ENCODE peak calls at places on chromosome 15, in ten cellular contexts. One of them, this sample, is unnamed.

GRCh38 chr15:95663156-95663831 is 667.2 kb upstream of the NR2F2 start:
- DNase-seq in kidney: no peak
- DNase-seq in WERI-Rb-1: no peak
- DNase-seq in dorsolateral prefrontal cortex: no peak
- DNase-seq in HCT116: no peak
- DNase-seq in fibroblast of mammary gland: peak
- DNase-seq in fibroblast of the aortic adventitia: peak
- DNase-seq in heart left ventricle: no peak
- DNase-seq in AG10803: peak
- DNase-seq in brain microvascular endothelial cell: peak
- DNase-seq in this sample: no peak

GRCh38 chr15:98292442-98293240 is 332.1 kb downstream of the ARRDC4 start:
- DNase-seq in brain microvascular endothelial cell: peak
- DNase-seq in fibroblast of mammary gland: peak
- DNase-seq in heart left ventricle: no peak
- DNase-seq in HCT116: peak
- DNase-seq in WERI-Rb-1: peak
- DNase-seq in fibroblast of the aortic adventitia: peak
- DNase-seq in dorsolateral prefrontal cortex: no peak
- DNase-seq in kidney: no peak
- DNase-seq in AG10803: peak
- DNase-seq in this sample: peak

GRCh38 chr15:77633134-77633912 is 611 bp upstream of the LINGO1 start:
- DNase-seq in fibroblast of mammary gland: peak
- DNase-seq in dorsolateral prefrontal cortex: peak
- DNase-seq in brain microvascular endothelial cell: peak
- DNase-seq in HCT116: peak
- DNase-seq in WERI-Rb-1: peak
- DNase-seq in fibroblast of the aortic adventitia: peak
- DNase-seq in AG10803: peak
- DNase-seq in heart left ventricle: peak
- DNase-seq in kidney: peak
- DNase-seq in this sample: peak

GRCh38 chr15:77466521-77466920 is 45.8 kb downstream of the HMG20A start:
- DNase-seq in heart left ventricle: no peak
- DNase-seq in fibroblast of the aortic adventitia: no peak
- DNase-seq in WERI-Rb-1: no peak
- DNase-seq in dorsolateral prefrontal cortex: no peak
- DNase-seq in HCT116: no peak
- DNase-seq in fibroblast of mammary gland: no peak
- DNase-seq in brain microvascular endothelial cell: no peak
- DNase-seq in AG10803: no peak
- DNase-seq in kidney: no peak
- DNase-seq in this sample: no peak

GRCh38 chr15:95262866-95263564 is 1031.7 kb downstream of the MCTP2 start:
- DNase-seq in brain microvascular endothelial cell: peak
- DNase-seq in kidney: no peak
- DNase-seq in dorsolateral prefrontal cortex: no peak
- DNase-seq in AG10803: peak
- DNase-seq in HCT116: no peak
- DNase-seq in heart left ventricle: no peak
- DNase-seq in fibroblast of mammary gland: peak
- DNase-seq in WERI-Rb-1: no peak
- DNase-seq in fibroblast of the aortic adventitia: peak
- DNase-seq in this sample: no peak

GRCh38 chr15:70494529-70494860 is 268.9 kb downstream of the UACA start:
- DNase-seq in dorsolateral prefrontal cortex: no peak
- DNase-seq in fibroblast of mammary gland: no peak
- DNase-seq in HCT116: no peak
- DNase-seq in heart left ventricle: peak
- DNase-seq in kidney: no peak
- DNase-seq in fibroblast of the aortic adventitia: no peak
- DNase-seq in AG10803: no peak
- DNase-seq in brain microvascular endothelial cell: no peak
- DNase-seq in WERI-Rb-1: no peak
- DNase-seq in this sample: no peak

GRCh38 chr15:66845266-66845785 is 143.3 kb downstream of the SMAD6 start:
- DNase-seq in kidney: no peak
- DNase-seq in WERI-Rb-1: no peak
- DNase-seq in heart left ventricle: no peak
- DNase-seq in HCT116: no peak
- DNase-seq in AG10803: no peak
- DNase-seq in dorsolateral prefrontal cortex: no peak
- DNase-seq in fibroblast of the aortic adventitia: no peak
- DNase-seq in fibroblast of mammary gland: no peak
- DNase-seq in brain microvascular endothelial cell: no peak
- DNase-seq in this sample: no peak

GRCh38 chr15:91346259-91346658 is 246.2 kb downstream of the SV2B start:
- DNase-seq in brain microvascular endothelial cell: no peak
- DNase-seq in fibroblast of the aortic adventitia: no peak
- DNase-seq in WERI-Rb-1: no peak
- DNase-seq in dorsolateral prefrontal cortex: no peak
- DNase-seq in kidney: no peak
- DNase-seq in heart left ventricle: no peak
- DNase-seq in AG10803: no peak
- DNase-seq in HCT116: no peak
- DNase-seq in fibroblast of mammary gland: no peak
- DNase-seq in this sample: no peak

GRCh38 chr15:38873151-38873550 is 308.5 kb upstream of the RASGRP1 start:
- DNase-seq in AG10803: no peak
- DNase-seq in kidney: no peak
- DNase-seq in fibroblast of mammary gland: no peak
- DNase-seq in WERI-Rb-1: no peak
- DNase-seq in heart left ventricle: no peak
- DNase-seq in dorsolateral prefrontal cortex: no peak
- DNase-seq in brain microvascular endothelial cell: no peak
- DNase-seq in fibroblast of the aortic adventitia: no peak
- DNase-seq in HCT116: no peak
- DNase-seq in this sample: no peak

GRCh38 chr15:51074926-51075325 is 19.8 kb downstream of the TNFAIP8L3 start:
- DNase-seq in AG10803: no peak
- DNase-seq in heart left ventricle: no peak
- DNase-seq in brain microvascular endothelial cell: no peak
- DNase-seq in WERI-Rb-1: no peak
- DNase-seq in kidney: no peak
- DNase-seq in fibroblast of the aortic adventitia: no peak
- DNase-seq in fibroblast of mammary gland: no peak
- DNase-seq in dorsolateral prefrontal cortex: no peak
- DNase-seq in HCT116: no peak
- DNase-seq in this sample: no peak

GRCh38 chr15:72824781-72825180 is 41.2 kb upstream of the ADPGK start:
- DNase-seq in HCT116: no peak
- DNase-seq in AG10803: no peak
- DNase-seq in WERI-Rb-1: no peak
- DNase-seq in dorsolateral prefrontal cortex: no peak
- DNase-seq in fibroblast of mammary gland: no peak
- DNase-seq in brain microvascular endothelial cell: no peak
- DNase-seq in heart left ventricle: no peak
- DNase-seq in kidney: no peak
- DNase-seq in fibroblast of the aortic adventitia: no peak
- DNase-seq in this sample: no peak

GRCh38 chr15:77631790-77632551 is 741 bp downstream of the LINGO1 start:
- DNase-seq in heart left ventricle: no peak
- DNase-seq in dorsolateral prefrontal cortex: no peak
- DNase-seq in kidney: peak
- DNase-seq in HCT116: no peak
- DNase-seq in brain microvascular endothelial cell: no peak
- DNase-seq in WERI-Rb-1: no peak
- DNase-seq in AG10803: no peak
- DNase-seq in fibroblast of mammary gland: no peak
- DNase-seq in fibroblast of the aortic adventitia: no peak
- DNase-seq in this sample: peak

GRCh38 chr15:81023483-81024264 is 23.0 kb downstream of the TLNRD1 start:
- DNase-seq in brain microvascular endothelial cell: peak
- DNase-seq in WERI-Rb-1: no peak
- DNase-seq in dorsolateral prefrontal cortex: no peak
- DNase-seq in HCT116: no peak
- DNase-seq in kidney: peak
- DNase-seq in fibroblast of mammary gland: peak
- DNase-seq in heart left ventricle: peak
- DNase-seq in fibroblast of the aortic adventitia: peak
- DNase-seq in AG10803: peak
- DNase-seq in this sample: no peak

GRCh38 chr15:29270169-29270955 is 740 bp upstream of the NSMCE3 start:
- DNase-seq in brain microvascular endothelial cell: no peak
- DNase-seq in HCT116: no peak
- DNase-seq in fibroblast of the aortic adventitia: peak
- DNase-seq in fibroblast of mammary gland: peak
- DNase-seq in dorsolateral prefrontal cortex: no peak
- DNase-seq in AG10803: peak
- DNase-seq in WERI-Rb-1: no peak
- DNase-seq in kidney: no peak
- DNase-seq in heart left ventricle: no peak
- DNase-seq in this sample: no peak

GRCh38 chr15:25268166-25268565 is 170.7 kb downstream of the UBE3A start:
- DNase-seq in fibroblast of the aortic adventitia: no peak
- DNase-seq in WERI-Rb-1: no peak
- DNase-seq in fibroblast of mammary gland: no peak
- DNase-seq in HCT116: no peak
- DNase-seq in dorsolateral prefrontal cortex: no peak
- DNase-seq in kidney: no peak
- DNase-seq in AG10803: no peak
- DNase-seq in brain microvascular endothelial cell: no peak
- DNase-seq in heart left ventricle: no peak
- DNase-seq in this sample: no peak

GRCh38 chr15:39227001-39227400 is 353.9 kb upstream of the THBS1 start:
- DNase-seq in fibroblast of mammary gland: no peak
- DNase-seq in dorsolateral prefrontal cortex: no peak
- DNase-seq in fibroblast of the aortic adventitia: no peak
- DNase-seq in AG10803: no peak
- DNase-seq in kidney: no peak
- DNase-seq in brain microvascular endothelial cell: no peak
- DNase-seq in heart left ventricle: no peak
- DNase-seq in HCT116: no peak
- DNase-seq in WERI-Rb-1: no peak
- DNase-seq in this sample: no peak

GRCh38 chr15:76967067-76967466 is 27.9 kb upstream of the PSTPIP1 start:
- DNase-seq in fibroblast of the aortic adventitia: no peak
- DNase-seq in HCT116: no peak
- DNase-seq in heart left ventricle: no peak
- DNase-seq in kidney: no peak
- DNase-seq in fibroblast of mammary gland: no peak
- DNase-seq in brain microvascular endothelial cell: no peak
- DNase-seq in WERI-Rb-1: no peak
- DNase-seq in dorsolateral prefrontal cortex: no peak
- DNase-seq in AG10803: no peak
- DNase-seq in this sample: no peak

DNA sequence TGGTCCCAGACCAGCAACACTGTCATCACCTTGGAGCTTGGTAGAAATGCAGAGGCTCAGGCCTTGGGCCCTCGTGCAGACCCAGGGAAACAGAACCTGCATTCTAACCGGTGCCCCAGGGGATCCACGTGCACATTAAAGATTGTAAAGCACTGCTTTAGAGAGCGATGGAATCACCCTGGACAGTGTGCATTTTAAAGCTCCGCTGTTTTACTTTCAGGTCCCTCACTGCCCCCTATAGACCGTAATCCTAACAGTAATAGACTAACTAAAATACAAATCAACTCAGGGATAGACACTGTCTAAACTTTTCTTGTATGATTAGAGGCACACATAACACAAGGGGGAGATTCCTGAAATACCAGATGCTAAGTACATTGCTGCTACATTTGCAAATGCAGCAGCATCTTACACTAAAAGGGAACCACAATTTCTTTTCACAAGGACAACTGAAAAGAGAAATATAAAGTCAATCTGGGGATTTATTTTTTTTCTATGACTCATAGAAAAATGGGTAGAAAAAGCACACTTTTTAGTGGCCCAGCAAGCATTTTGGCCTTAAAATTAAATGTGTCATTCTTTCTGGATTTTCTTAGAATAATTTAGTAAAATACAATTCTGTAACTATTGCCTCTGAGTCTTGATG is 10.5 kb upstream of the SH3GL3 start:
- DNase-seq in kidney: no peak
- DNase-seq in fibroblast of mammary gland: peak
- DNase-seq in heart left ventricle: no peak
- DNase-seq in fibroblast of the aortic adventitia: peak
- DNase-seq in brain microvascular endothelial cell: peak
- DNase-seq in HCT116: peak
- DNase-seq in AG10803: peak
- DNase-seq in WERI-Rb-1: peak
- DNase-seq in dorsolateral prefrontal cortex: no peak
- DNase-seq in this sample: peak
- TF ChIP-seq CTCF in kidney: peak
- TF ChIP-seq CTCF in fibroblast of mammary gland: peak
- TF ChIP-seq CTCF in heart left ventricle: peak
- TF ChIP-seq CTCF in fibroblast of the aortic adventitia: peak
- TF ChIP-seq CTCF in brain microvascular endothelial cell: peak
- TF ChIP-seq CTCF in HCT116: peak
- TF ChIP-seq CTCF in AG10803: peak
- TF ChIP-seq CTCF in WERI-Rb-1: peak
- TF ChIP-seq CTCF in dorsolateral prefrontal cortex: peak
- TF ChIP-seq CTCF in this sample: peak

GRCh38 chr15:31555022-31555421 is 228.4 kb downstream of the KLF13 start:
- DNase-seq in brain microvascular endothelial cell: no peak
- DNase-seq in heart left ventricle: no peak
- DNase-seq in HCT116: no peak
- DNase-seq in fibroblast of the aortic adventitia: no peak
- DNase-seq in fibroblast of mammary gland: no peak
- DNase-seq in kidney: no peak
- DNase-seq in dorsolateral prefrontal cortex: no peak
- DNase-seq in AG10803: no peak
- DNase-seq in WERI-Rb-1: no peak
- DNase-seq in this sample: no peak
- H3K4me3 ChIP-seq in brain microvascular endothelial cell: no peak
- H3K4me3 ChIP-seq in heart left ventricle: no peak
- H3K4me3 ChIP-seq in HCT116: no peak
- H3K4me3 ChIP-seq in fibroblast of the aortic adventitia: no peak
- H3K4me3 ChIP-seq in fibroblast of mammary gland: no peak
- H3K4me3 ChIP-seq in kidney: no peak
- H3K4me3 ChIP-seq in dorsolateral prefrontal cortex: no peak
- H3K4me3 ChIP-seq in AG10803: no peak
- H3K4me3 ChIP-seq in WERI-Rb-1: no peak
- H3K4me3 ChIP-seq in this sample: no peak

GRCh38 chr15:86961669-86962068 is 882.0 kb downstream of the AGBL1 start:
- DNase-seq in fibroblast of the aortic adventitia: no peak
- DNase-seq in fibroblast of mammary gland: no peak
- DNase-seq in WERI-Rb-1: no peak
- DNase-seq in brain microvascular endothelial cell: no peak
- DNase-seq in kidney: no peak
- DNase-seq in dorsolateral prefrontal cortex: no peak
- DNase-seq in heart left ventricle: no peak
- DNase-seq in AG10803: no peak
- DNase-seq in HCT116: no peak
- DNase-seq in this sample: no peak
- TF ChIP-seq CTCF in fibroblast of the aortic adventitia: no peak
- TF ChIP-seq CTCF in fibroblast of mammary gland: no peak
- TF ChIP-seq CTCF in WERI-Rb-1: no peak
- TF ChIP-seq CTCF in brain microvascular endothelial cell: no peak
- TF ChIP-seq CTCF in kidney: no peak
- TF ChIP-seq CTCF in dorsolateral prefrontal cortex: no peak
- TF ChIP-seq CTCF in heart left ventricle: no peak
- TF ChIP-seq CTCF in AG10803: no peak
- TF ChIP-seq CTCF in HCT116: no peak
- TF ChIP-seq CTCF in this sample: no peak

DNA sequence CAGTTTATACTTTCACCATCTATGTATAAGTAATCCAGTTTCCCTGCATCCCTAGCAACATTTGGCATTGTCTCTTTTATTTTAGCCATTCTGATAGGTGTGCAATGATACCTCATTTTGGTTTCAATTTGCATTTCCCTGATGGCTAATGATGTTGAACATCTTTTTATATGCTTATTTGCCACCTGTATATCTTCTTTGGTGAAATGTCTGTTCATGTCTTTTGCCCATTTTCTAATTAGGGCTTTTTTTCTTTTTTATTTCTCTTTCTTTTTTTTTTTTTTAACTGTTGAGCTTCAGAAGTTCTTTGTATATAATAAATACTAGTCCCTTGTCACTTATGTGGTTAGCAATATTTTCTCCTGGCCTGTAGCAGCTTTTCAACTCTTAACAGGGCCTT is 68.9 kb downstream of the TM2D3 start:
- DNase-seq in kidney: no peak
- DNase-seq in brain microvascular endothelial cell: no peak
- DNase-seq in heart left ventricle: no peak
- DNase-seq in WERI-Rb-1: no peak
- DNase-seq in HCT116: no peak
- DNase-seq in AG10803: no peak
- DNase-seq in fibroblast of mammary gland: no peak
- DNase-seq in dorsolateral prefrontal cortex: no peak
- DNase-seq in fibroblast of the aortic adventitia: no peak
- DNase-seq in this sample: no peak
- H3K4me3 ChIP-seq in kidney: no peak
- H3K4me3 ChIP-seq in brain microvascular endothelial cell: no peak
- H3K4me3 ChIP-seq in heart left ventricle: no peak
- H3K4me3 ChIP-seq in WERI-Rb-1: no peak
- H3K4me3 ChIP-seq in HCT116: no peak
- H3K4me3 ChIP-seq in AG10803: no peak
- H3K4me3 ChIP-seq in fibroblast of mammary gland: no peak
- H3K4me3 ChIP-seq in dorsolateral prefrontal cortex: no peak
- H3K4me3 ChIP-seq in fibroblast of the aortic adventitia: no peak
- H3K4me3 ChIP-seq in this sample: no peak

This sample was measured in BE2C.